ENCODE peak calls at places on chromosomes 12 and 14, in ten cellular contexts. C is left ventricle myocardium inferior; S is HFFc6; D is activated T-cell treated with anti-CD3 and anti-CD28 coated beads for 24 hours; E is NCI-H1092 treated with DMSO at 0.1 percent for 48 hours; X is DMS79 treated with DMSO at 0.1 percent for 48 hours; K is activated CD8-positive, alpha-beta memory T cell treated with anti-CD3 and anti-CD28 coated beads for 24 hours; P is neural progenitor cell; V is NB4; O is Panc1. F is an unnamed sample.
A peak's percentile ranks its signal among the peaks of the same experiment; 100 is the strongest.

GRCh38 chr12:68794653-68795253 is 13.2 kb upstream of the MDM2 start:
- DNase-seq in V (no peak), P (no peak), E (no peak), K (no peak), X (no peak), C (no peak), O (no peak), S (peak; percentile 73), D (no peak), F (no peak)

GRCh38 chr12:94795520-94795919 is 145.2 kb upstream of the TMCC3 start:
- DNase-seq in E (no peak), P (peak; percentile 54), X (no peak), O (no peak), K (no peak), D (no peak), C (no peak), V (peak; percentile 14), S (peak; percentile 36), F (peak; percentile 98)

GRCh38 chr14:96805906-96806305 is 8.7 kb downstream of the VRK1 start:
- DNase-seq in C (peak; percentile 20), P (no peak), V (no peak), S (no peak), D (no peak), E (peak; percentile 78), K (no peak), O (no peak), X (no peak), F (no peak)

GRCh38 chr12:13379531-13379930 is 183.0 kb downstream of the EMP1 start:
- DNase-seq in X (no peak), O (no peak), V (no peak), C (no peak), D (no peak), K (no peak), E (no peak), P (peak; percentile 12), S (no peak), F (peak; percentile 31)

GRCh38 chr14:88554458-88555286 is at the start of gene PTPN21:
- DNase-seq in D (no peak), E (no peak), O (no peak), K (peak; percentile 64), S (peak; percentile 51), C (peak; percentile 82), X (peak; percentile 67), V (peak; percentile 58), P (peak; percentile 90), F (peak; percentile 88)

GRCh38 chr12:42732908-42733411 is 143.4 kb upstream of the PRICKLE1 start:
- DNase-seq in K (no peak), O (no peak), X (no peak), E (no peak), D (no peak), S (no peak), P (no peak), C (no peak), V (no peak), F (peak; percentile 68)

GRCh38 chr14:101564819-101565698 is 3.8 kb downstream of the DIO3 start:
- DNase-seq in O (no peak), C (no peak), V (no peak), S (no peak), K (no peak), E (no peak), D (no peak), P (peak; percentile 74), X (no peak), F (peak; percentile 61)

GRCh38 chr14:65840786-65841185 is 428.3 kb downstream of the FUT8 start:
- DNase-seq in V (no peak), S (peak; percentile 33), E (peak; percentile 86), K (no peak), O (no peak), X (peak; percentile 77), D (no peak), C (no peak), P (no peak), F (no peak)

GRCh38 chr14:85576848-85577541 is 47.1 kb downstream of the FLRT2 start:
- DNase-seq in P (no peak), X (no peak), O (no peak), V (no peak), C (no peak), K (no peak), E (no peak), D (no peak), S (no peak), F (no peak)

GRCh38 chr12:115922952-115923564 is 354.4 kb downstream of the MED13L start:
- DNase-seq in V (peak; percentile 67), D (no peak), C (no peak), P (no peak), E (no peak), K (peak; percentile 15), X (no peak), O (no peak), S (no peak), F (peak; percentile 45)

GRCh38 chr14:91554535-91555332 is 44.6 kb upstream of the PPP4R3A start:
- DNase-seq in V (no peak), K (no peak), C (no peak), O (no peak), D (no peak), E (no peak), X (no peak), S (no peak), P (no peak), F (peak; percentile 62)

GRCh38 chr12:53660064-53660463 is 15.8 kb downstream of the ATP5MC2 start:
- DNase-seq in P (no peak), V (no peak), E (no peak), X (no peak), D (no peak), C (no peak), S (no peak), K (no peak), O (no peak), F (no peak)

GRCh38 chr14:100898935-100899840 is 4.3 kb downstream of the RTL1 start:
- DNase-seq in V (no peak), D (no peak), S (no peak), E (peak; percentile 51), C (peak; percentile 30), K (peak; percentile 37), X (peak; percentile 92), P (peak; percentile 11), O (no peak), F (peak; percentile 44)

GRCh38 chr12:124762791-124763593 is 100.7 kb downstream of the SCARB1 start:
- DNase-seq in P (no peak), O (no peak), S (no peak), X (no peak), C (no peak), D (peak; percentile 28), E (no peak), K (no peak), V (no peak), F (no peak)

GRCh38 chr14:32104803-32105202 is 27.7 kb downstream of the ARHGAP5 start:
- DNase-seq in K (no peak), E (no peak), C (no peak), V (peak; percentile 0), S (no peak), D (no peak), P (no peak), X (no peak), O (no peak), F (no peak)